ENCODE peak calls at places on chromosomes 7 and 10, in four cellular contexts. One of them, this sample, is unnamed.

GRCh38 chr7:157224627-157225026 is 85.9 kb downstream of the UBE3C start:
- DNase-seq in cardiac fibroblast: peak
- DNase-seq in PC-3: peak
- DNase-seq in progenitor cell of endocrine pancreas: no peak
- DNase-seq in this sample: no peak

GRCh38 chr7:70131807-70132565 is 533.7 kb downstream of the AUTS2 start:
- DNase-seq in progenitor cell of endocrine pancreas: no peak
- DNase-seq in cardiac fibroblast: no peak
- DNase-seq in PC-3: no peak
- DNase-seq in this sample: no peak

GRCh38 chr7:28106316-28106957 is 74.2 kb downstream of the JAZF1 start:
- DNase-seq in cardiac fibroblast: peak
- DNase-seq in PC-3: no peak
- DNase-seq in progenitor cell of endocrine pancreas: no peak
- DNase-seq in this sample: no peak

GRCh38 chr7:22654836-22655235 is 72.2 kb upstream of the IL6 start:
- DNase-seq in progenitor cell of endocrine pancreas: no peak
- DNase-seq in cardiac fibroblast: no peak
- DNase-seq in PC-3: no peak
- DNase-seq in this sample: no peak

GRCh38 chr10:29722777-29723176 is 88.0 kb upstream of the SVIL start:
- DNase-seq in cardiac fibroblast: no peak
- DNase-seq in progenitor cell of endocrine pancreas: no peak
- DNase-seq in PC-3: no peak
- DNase-seq in this sample: no peak

GRCh38 chr10:79179404-79180309 is 110.9 kb downstream of the ZMIZ1 start:
- DNase-seq in cardiac fibroblast: no peak
- DNase-seq in progenitor cell of endocrine pancreas: no peak
- DNase-seq in PC-3: no peak
- DNase-seq in this sample: peak

GRCh38 chr7:15686957-15687644 is 618 bp upstream of the MEOX2 start:
- DNase-seq in cardiac fibroblast: no peak
- DNase-seq in PC-3: no peak
- DNase-seq in progenitor cell of endocrine pancreas: no peak
- DNase-seq in this sample: peak

GRCh38 chr7:69962856-69963149 is 364.5 kb downstream of the AUTS2 start:
- DNase-seq in PC-3: no peak
- DNase-seq in progenitor cell of endocrine pancreas: no peak
- DNase-seq in cardiac fibroblast: peak
- DNase-seq in this sample: no peak

GRCh38 chr10:89814278-89814677 is 112.9 kb downstream of the KIF20B start:
- DNase-seq in PC-3: no peak
- DNase-seq in cardiac fibroblast: no peak
- DNase-seq in progenitor cell of endocrine pancreas: no peak
- DNase-seq in this sample: no peak

GRCh38 chr10:61475449-61475873 is 22.3 kb upstream of the TMEM26 start:
- DNase-seq in PC-3: peak
- DNase-seq in cardiac fibroblast: peak
- DNase-seq in progenitor cell of endocrine pancreas: no peak
- DNase-seq in this sample: no peak

GRCh38 chr10:21313691-21314090 is 211.8 kb downstream of the SKIDA1 start:
- DNase-seq in PC-3: no peak
- DNase-seq in cardiac fibroblast: no peak
- DNase-seq in progenitor cell of endocrine pancreas: no peak
- DNase-seq in this sample: no peak

GRCh38 chr10:11986593-11987216 is 55.9 kb downstream of the UPF2 start:
- DNase-seq in cardiac fibroblast: peak
- DNase-seq in progenitor cell of endocrine pancreas: peak
- DNase-seq in PC-3: peak
- DNase-seq in this sample: peak

GRCh38 chr7:29289156-29290021 is 94.8 kb downstream of the CHN2 start:
- DNase-seq in cardiac fibroblast: peak
- DNase-seq in PC-3: no peak
- DNase-seq in progenitor cell of endocrine pancreas: no peak
- DNase-seq in this sample: no peak

GRCh38 chr10:9709849-9710248 is 1307.8 kb upstream of the CELF2 start:
- DNase-seq in cardiac fibroblast: no peak
- DNase-seq in progenitor cell of endocrine pancreas: no peak
- DNase-seq in PC-3: no peak
- DNase-seq in this sample: no peak

GRCh38 chr10:6753644-6754043 is 173.6 kb upstream of the PRKCQ start:
- DNase-seq in cardiac fibroblast: no peak
- DNase-seq in progenitor cell of endocrine pancreas: no peak
- DNase-seq in PC-3: no peak
- DNase-seq in this sample: no peak

GRCh38 chr10:17222329-17222728 is 5.7 kb upstream of the VIM start:
- DNase-seq in progenitor cell of endocrine pancreas: no peak
- DNase-seq in cardiac fibroblast: no peak
- DNase-seq in PC-3: no peak
- DNase-seq in this sample: no peak

GRCh38 chr7:10657201-10657600 is 316.5 kb upstream of the PHF14 start:
- DNase-seq in cardiac fibroblast: no peak
- DNase-seq in PC-3: no peak
- DNase-seq in progenitor cell of endocrine pancreas: no peak
- DNase-seq in this sample: no peak

GRCh38 chr10:23694446-23694920 is 255.6 kb downstream of the OTUD1 start:
- DNase-seq in PC-3: no peak
- DNase-seq in progenitor cell of endocrine pancreas: peak
- DNase-seq in cardiac fibroblast: no peak
- DNase-seq in this sample: no peak

GRCh38 chr7:106538638-106539037 is 122.3 kb downstream of the CCDC71L start:
- DNase-seq in PC-3: no peak
- DNase-seq in progenitor cell of endocrine pancreas: no peak
- DNase-seq in cardiac fibroblast: peak
- DNase-seq in this sample: no peak

GRCh38 chr7:105215821-105216220 is 172.9 kb downstream of the SRPK2 start:
- DNase-seq in progenitor cell of endocrine pancreas: no peak
- DNase-seq in cardiac fibroblast: no peak
- DNase-seq in PC-3: no peak
- DNase-seq in this sample: no peak

GRCh38 chr10:107487284-107487683 is 322.8 kb upstream of the SORCS1 start:
- DNase-seq in progenitor cell of endocrine pancreas: no peak
- DNase-seq in PC-3: peak
- DNase-seq in cardiac fibroblast: no peak
- DNase-seq in this sample: no peak

GRCh38 chr7:151416135-151416740 is 6.4 kb upstream of the WDR86 start:
- DNase-seq in cardiac fibroblast: no peak
- DNase-seq in progenitor cell of endocrine pancreas: no peak
- DNase-seq in PC-3: no peak
- DNase-seq in this sample: no peak

GRCh38 chr10:131312261-131312801 is 810 bp upstream of the TCERG1L start:
- DNase-seq in PC-3: no peak
- DNase-seq in progenitor cell of endocrine pancreas: peak
- DNase-seq in cardiac fibroblast: no peak
- DNase-seq in this sample: peak

GRCh38 chr10:27601519-27601918 is 97.4 kb downstream of the RAB18 start:
- DNase-seq in PC-3: no peak
- DNase-seq in cardiac fibroblast: no peak
- DNase-seq in progenitor cell of endocrine pancreas: no peak
- DNase-seq in this sample: no peak

GRCh38 chr7:125424721-125425120 is 495.1 kb upstream of the POT1 start:
- DNase-seq in PC-3: no peak
- DNase-seq in cardiac fibroblast: no peak
- DNase-seq in progenitor cell of endocrine pancreas: no peak
- DNase-seq in this sample: no peak

GRCh38 chr10:101216207-101216607 is 13.1 kb downstream of the LBX1 start:
- DNase-seq in PC-3: no peak
- DNase-seq in cardiac fibroblast: no peak
- DNase-seq in progenitor cell of endocrine pancreas: no peak
- DNase-seq in this sample: no peak

GRCh38 chr10:102426803-102427287 is 5.5 kb downstream of the CUEDC2 start:
- DNase-seq in cardiac fibroblast: no peak
- DNase-seq in PC-3: no peak
- DNase-seq in progenitor cell of endocrine pancreas: no peak
- DNase-seq in this sample: no peak

GRCh38 chr7:137874390-137874789 is 27.6 kb upstream of the DGKI start:
- DNase-seq in progenitor cell of endocrine pancreas: no peak
- DNase-seq in cardiac fibroblast: peak
- DNase-seq in PC-3: no peak
- DNase-seq in this sample: no peak

GRCh38 chr7:64494912-64495461 is 67.9 kb downstream of the ZNF680 start:
- DNase-seq in PC-3: no peak
- DNase-seq in progenitor cell of endocrine pancreas: no peak
- DNase-seq in cardiac fibroblast: no peak
- DNase-seq in this sample: no peak

GRCh38 chr10:127579640-127580039 is 30.5 kb downstream of the NPS start:
- DNase-seq in progenitor cell of endocrine pancreas: no peak
- DNase-seq in PC-3: no peak
- DNase-seq in cardiac fibroblast: no peak
- DNase-seq in this sample: no peak

GRCh38 chr10:86635402-86635801 is 18.9 kb upstream of the OPN4 start:
- DNase-seq in progenitor cell of endocrine pancreas: no peak
- DNase-seq in PC-3: peak
- DNase-seq in cardiac fibroblast: peak
- DNase-seq in this sample: no peak

GRCh38 chr10:33559105-33559504 is 224.6 kb upstream of the NRP1 start:
- DNase-seq in cardiac fibroblast: peak
- DNase-seq in progenitor cell of endocrine pancreas: no peak
- DNase-seq in PC-3: peak
- DNase-seq in this sample: no peak

GRCh38 chr7:16178069-16178468 is 243.3 kb downstream of the CRPPA start:
- DNase-seq in cardiac fibroblast: no peak
- DNase-seq in PC-3: no peak
- DNase-seq in progenitor cell of endocrine pancreas: no peak
- DNase-seq in this sample: no peak

GRCh38 chr10:101285519-101286070 is 56.3 kb upstream of the LBX1 start:
- DNase-seq in progenitor cell of endocrine pancreas: no peak
- DNase-seq in PC-3: no peak
- DNase-seq in cardiac fibroblast: no peak
- DNase-seq in this sample: no peak

GRCh38 chr10:77398558-77398957 is 239.1 kb downstream of the KCNMA1 start:
- DNase-seq in cardiac fibroblast: no peak
- DNase-seq in progenitor cell of endocrine pancreas: no peak
- DNase-seq in PC-3: peak
- DNase-seq in this sample: no peak
- TF ChIP-seq CTCF in cardiac fibroblast: no peak
- TF ChIP-seq CTCF in progenitor cell of endocrine pancreas: no peak
- TF ChIP-seq CTCF in PC-3: no peak
- TF ChIP-seq CTCF in this sample: no peak

GRCh38 chr10:124878457-124878739 is 63.5 kb upstream of the ZRANB1 start:
- DNase-seq in progenitor cell of endocrine pancreas: no peak
- DNase-seq in cardiac fibroblast: peak
- DNase-seq in PC-3: peak
- DNase-seq in this sample: no peak

GRCh38 chr10:124879136-124879535 is 62.8 kb upstream of the ZRANB1 start:
- DNase-seq in progenitor cell of endocrine pancreas: no peak
- DNase-seq in PC-3: no peak
- DNase-seq in cardiac fibroblast: no peak
- DNase-seq in this sample: no peak

GRCh38 chr10:124872681-124873080 is 69.2 kb upstream of the ZRANB1 start:
- DNase-seq in cardiac fibroblast: no peak
- DNase-seq in progenitor cell of endocrine pancreas: no peak
- DNase-seq in PC-3: no peak
- DNase-seq in this sample: no peak

GRCh38 chr10:124870854-124871425 is 69.3 kb downstream of the ABRAXAS2 start:
- DNase-seq in cardiac fibroblast: no peak
- DNase-seq in progenitor cell of endocrine pancreas: no peak
- DNase-seq in PC-3: no peak
- DNase-seq in this sample: no peak

GRCh38 chr10:124875596-124875995 is 66.3 kb upstream of the ZRANB1 start:
- DNase-seq in cardiac fibroblast: peak
- DNase-seq in PC-3: peak
- DNase-seq in progenitor cell of endocrine pancreas: no peak
- DNase-seq in this sample: no peak
- TF ChIP-seq CTCF in cardiac fibroblast: peak
- TF ChIP-seq CTCF in PC-3: no peak
- TF ChIP-seq CTCF in progenitor cell of endocrine pancreas: no peak
- TF ChIP-seq CTCF in this sample: peak

DNA sequence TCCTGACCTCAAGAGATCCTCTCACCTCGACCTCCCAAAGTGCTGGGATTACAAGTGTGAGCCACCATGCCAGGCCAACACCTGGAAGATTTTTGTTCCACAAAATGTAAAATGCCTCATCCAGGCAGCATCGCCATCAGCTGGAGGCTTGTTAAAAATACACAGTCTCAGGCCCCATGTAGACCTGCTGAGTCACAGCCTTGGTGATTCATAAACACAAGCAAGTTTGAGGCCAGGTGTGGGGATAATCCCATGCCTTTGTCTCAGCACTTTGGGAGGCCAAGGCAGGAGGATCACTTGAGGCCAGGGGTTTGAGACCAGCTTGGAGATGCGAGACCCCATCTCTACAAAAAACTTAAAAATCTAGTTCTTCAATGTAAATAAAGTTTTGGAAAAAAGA is 49.1 kb upstream of the FOXK1 start:
- DNase-seq in cardiac fibroblast: peak
- DNase-seq in progenitor cell of endocrine pancreas: no peak
- DNase-seq in PC-3: peak
- DNase-seq in this sample: no peak
- TF ChIP-seq CTCF in cardiac fibroblast: no peak
- TF ChIP-seq CTCF in progenitor cell of endocrine pancreas: no peak
- TF ChIP-seq CTCF in PC-3: peak
- TF ChIP-seq CTCF in this sample: no peak

DNA sequence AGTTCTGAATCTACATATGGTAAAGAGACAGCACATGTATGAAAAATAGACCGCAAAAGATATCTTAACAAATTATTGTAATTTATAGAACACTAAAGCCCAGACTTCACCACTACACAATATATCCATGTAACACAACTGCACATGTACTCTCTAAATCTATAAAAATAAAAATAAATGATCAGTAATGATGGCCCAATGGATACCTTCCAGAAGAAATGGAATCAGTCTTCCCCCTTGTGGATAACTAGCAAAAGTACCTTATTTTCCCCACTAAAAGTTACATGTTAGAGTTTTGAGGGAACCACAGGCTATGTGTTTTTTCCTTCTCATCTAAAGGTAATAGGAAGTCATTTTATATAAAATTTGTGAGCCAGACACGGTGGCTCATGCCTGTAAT is 25.7 kb downstream of the C7orf25 start:
- DNase-seq in progenitor cell of endocrine pancreas: no peak
- DNase-seq in cardiac fibroblast: peak
- DNase-seq in PC-3: peak
- DNase-seq in this sample: no peak
- TF ChIP-seq CTCF in progenitor cell of endocrine pancreas: peak
- TF ChIP-seq CTCF in cardiac fibroblast: peak
- TF ChIP-seq CTCF in PC-3: peak
- TF ChIP-seq CTCF in this sample: peak

GRCh38 chr7:56079450-56080185 is 13.1 kb downstream of the PHKG1 start:
- DNase-seq in progenitor cell of endocrine pancreas: no peak
- DNase-seq in PC-3: peak
- DNase-seq in cardiac fibroblast: peak
- DNase-seq in this sample: no peak
- TF ChIP-seq CTCF in progenitor cell of endocrine pancreas: peak
- TF ChIP-seq CTCF in PC-3: peak
- TF ChIP-seq CTCF in cardiac fibroblast: peak
- TF ChIP-seq CTCF in this sample: no peak

GRCh38 chr7:997404-998395 is 14.7 kb downstream of the CYP2W1 start:
- DNase-seq in progenitor cell of endocrine pancreas: no peak
- DNase-seq in cardiac fibroblast: no peak
- DNase-seq in PC-3: no peak
- DNase-seq in this sample: no peak
- TF ChIP-seq CTCF in progenitor cell of endocrine pancreas: no peak
- TF ChIP-seq CTCF in cardiac fibroblast: no peak
- TF ChIP-seq CTCF in PC-3: no peak
- TF ChIP-seq CTCF in this sample: peak

GRCh38 chr7:112665709-112666108 is 124.5 kb downstream of the TMEM168 start:
- DNase-seq in PC-3: no peak
- DNase-seq in progenitor cell of endocrine pancreas: no peak
- DNase-seq in cardiac fibroblast: peak
- DNase-seq in this sample: no peak
- TF ChIP-seq CTCF in PC-3: no peak
- TF ChIP-seq CTCF in progenitor cell of endocrine pancreas: peak
- TF ChIP-seq CTCF in cardiac fibroblast: peak
- TF ChIP-seq CTCF in this sample: peak

This sample was measured in neural crest cell.